ENCODE peak calls at places on chromosomes 7 and 10, in five cellular contexts. P is RWPE1, S is dorsolateral prefrontal cortex, B is tibial artery, H is heart right ventricle. O is an unnamed sample.

GRCh38 chr10:30818010-30818660 is 188.6 kb upstream of the LYZL2 start:
- DNase-seq in B (peak), H (peak), P (no peak), S (no peak), O (peak)

GRCh38 chr10:89470628-89471027 is 56.3 kb downstream of the IFIT5 start:
- DNase-seq in S (no peak), B (no peak), P (no peak), H (no peak), O (no peak)

GRCh38 chr10:79071535-79071923 is 2.8 kb downstream of the ZMIZ1 start:
- DNase-seq in S (no peak), P (no peak), H (no peak), B (no peak), O (no peak)

GRCh38 chr7:80134105-80134535 is 511 bp upstream of the GNAI1 start:
- DNase-seq in P (no peak), B (no peak), S (no peak), H (peak), O (no peak)

GRCh38 chr7:4237296-4238235 is 444.5 kb upstream of the FOXK1 start:
- DNase-seq in P (no peak), S (no peak), B (no peak), H (no peak), O (no peak)

GRCh38 chr7:28296571-28297483 is 115.5 kb upstream of the CREB5 start:
- DNase-seq in H (no peak), P (no peak), B (no peak), S (no peak), O (no peak)

GRCh38 chr10:133117688-133118071 is 30.0 kb downstream of the ADGRA1 start:
- DNase-seq in H (peak), P (no peak), S (no peak), B (no peak), O (peak)

GRCh38 chr10:132708936-132709335 is 77.0 kb downstream of the NKX6-2 start:
- DNase-seq in S (no peak), P (no peak), H (no peak), B (peak), O (peak)

GRCh38 chr7:25722856-25723255 is 429.1 kb upstream of the NFE2L3 start:
- DNase-seq in H (no peak), P (no peak), S (no peak), B (no peak), O (no peak)

GRCh38 chr10:50025627-50026026 is 37.4 kb downstream of the AGAP6 start:
- DNase-seq in H (no peak), S (no peak), P (no peak), B (no peak), O (no peak)

GRCh38 chr10:117339569-117339968 is 35.7 kb downstream of the PDZD8 start:
- DNase-seq in P (peak), S (no peak), B (no peak), H (no peak), O (no peak)

GRCh38 chr7:122258971-122259370 is 45.6 kb downstream of the FEZF1 start:
- DNase-seq in B (no peak), S (no peak), H (no peak), P (no peak), O (no peak)

GRCh38 chr10:11685787-11686218 is 56.4 kb upstream of the ECHDC3 start:
- DNase-seq in S (no peak), H (peak), B (peak), P (peak), O (peak)

GRCh38 chr7:54704851-54705250 is 54.2 kb downstream of the SEC61G start:
- DNase-seq in P (no peak), B (no peak), S (no peak), H (no peak), O (no peak)

GRCh38 chr7:5686131-5686530 is 95.3 kb downstream of the RNF216 start:
- DNase-seq in P (no peak), H (no peak), S (no peak), B (no peak), O (no peak)

GRCh38 chr10:116398224-116398623 is 29.4 kb upstream of the PNLIPRP3 start:
- DNase-seq in B (no peak), H (no peak), P (no peak), S (no peak), O (no peak)

GRCh38 chr10:96418582-96418981 is 59.8 kb upstream of the OPALIN start:
- DNase-seq in S (no peak), H (no peak), B (no peak), P (no peak), O (no peak)

GRCh38 chr10:116626815-116627214 is 6.1 kb downstream of the PNLIPRP2 start:
- DNase-seq in S (no peak), H (no peak), P (no peak), B (no peak), O (no peak)

GRCh38 chr7:12685550-12685949 is 1.9 kb upstream of the ARL4A start:
- DNase-seq in H (peak), S (peak), P (no peak), B (no peak), O (no peak)

GRCh38 chr7:47482013-47482761 is 99.7 kb downstream of the TNS3 start:
- DNase-seq in B (peak), P (peak), S (no peak), H (peak), O (peak)

GRCh38 chr7:79927116-79927515 is 207.5 kb upstream of the GNAI1 start:
- DNase-seq in S (no peak), B (no peak), H (no peak), P (no peak), O (no peak)

GRCh38 chr10:76523798-76524231 is 1092.4 kb downstream of the LRMDA start:
- DNase-seq in S (no peak), P (no peak), B (no peak), H (no peak), O (no peak)

DNA sequence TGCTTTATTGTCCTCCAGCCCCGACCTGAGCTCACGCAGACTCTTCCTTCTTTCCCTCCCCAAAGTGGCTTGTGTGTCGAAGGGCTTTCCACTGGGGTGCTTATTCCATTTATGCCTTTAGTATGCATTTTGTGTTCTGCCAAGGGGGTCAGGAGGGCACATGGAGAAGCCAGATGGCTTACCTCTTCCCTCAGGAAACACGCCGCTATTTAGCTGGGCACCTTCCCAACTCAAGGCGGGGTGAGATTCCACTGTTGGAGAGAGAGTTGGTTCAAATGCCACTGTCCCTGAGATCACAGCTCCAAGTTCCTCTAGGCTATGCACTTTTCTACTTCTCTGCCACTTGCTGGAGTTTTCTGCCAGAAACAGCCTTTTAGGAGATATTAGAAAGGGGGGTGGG is 1091.8 kb downstream of the LRMDA start:
- DNase-seq in P (no peak), B (no peak), H (peak), S (no peak), O (no peak)
- H3K27ac ChIP-seq in P (no peak), B (peak), H (no peak), S (peak), O (no peak)

GRCh38 chr7:124723012-124723411 is 42.6 kb downstream of the GPR37 start:
- DNase-seq in S (no peak), B (no peak), P (peak), H (no peak), O (no peak)
- H3K27ac ChIP-seq in S (peak), B (no peak), P (no peak), H (no peak), O (no peak)

DNA sequence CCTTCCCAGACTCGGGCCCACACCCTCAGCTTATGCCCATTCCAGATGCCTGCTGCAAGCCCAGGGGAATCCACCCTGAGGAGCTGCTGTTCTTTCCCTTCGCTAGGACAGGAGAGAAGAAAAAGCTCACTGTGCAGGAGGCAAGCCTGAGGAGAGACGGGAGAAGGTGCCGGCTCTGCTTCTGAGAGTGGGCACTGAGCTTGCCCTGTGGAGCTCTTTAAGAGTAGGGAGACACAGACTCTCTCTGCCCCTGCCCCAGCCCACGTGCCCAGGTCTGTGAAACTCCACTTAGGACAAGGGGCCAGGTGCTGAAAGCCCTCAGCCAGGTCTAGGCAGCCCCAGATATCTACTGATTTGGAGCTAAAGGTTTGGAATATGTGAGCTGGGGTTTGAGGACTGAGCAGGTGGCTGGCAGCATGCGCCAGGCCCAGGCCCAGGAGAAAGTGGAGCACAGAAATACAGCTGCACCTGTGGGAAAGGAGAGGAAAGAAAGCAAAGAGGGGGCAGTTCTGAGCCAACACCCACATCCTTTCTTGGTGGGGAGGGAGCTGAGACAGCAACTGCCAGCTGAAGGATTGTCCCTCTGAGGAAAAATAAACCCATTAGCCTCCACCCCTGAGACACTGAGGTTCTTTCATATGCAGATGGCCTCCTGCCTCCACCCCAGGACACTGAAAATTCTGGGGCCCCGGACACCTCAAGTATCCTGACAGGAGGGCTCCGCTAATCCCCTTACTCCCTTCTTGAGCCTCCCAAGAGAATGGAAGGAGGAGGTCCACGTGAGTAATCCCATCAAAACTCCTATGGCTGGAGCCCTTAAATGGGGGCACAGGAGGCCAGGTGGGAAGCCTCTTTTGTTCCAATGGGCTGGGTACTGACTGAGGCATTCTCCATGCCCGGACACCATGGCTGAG is 7.3 kb downstream of the POLL start:
- DNase-seq in S (no peak), B (no peak), H (no peak), P (no peak), O (peak)
- H3K27ac ChIP-seq in S (no peak), B (no peak), H (no peak), P (no peak), O (no peak)

GRCh38 chr10:3980660-3981059 is 195.7 kb upstream of the KLF6 start:
- DNase-seq in B (no peak), P (no peak), S (no peak), H (no peak), O (no peak)

GRCh38 chr10:3986407-3987141 is 201.6 kb upstream of the KLF6 start:
- DNase-seq in B (no peak), H (no peak), P (no peak), S (no peak), O (no peak)

GRCh38 chr10:3980139-3980538 is 195.1 kb upstream of the KLF6 start:
- DNase-seq in H (no peak), P (no peak), B (no peak), S (no peak), O (no peak)

GRCh38 chr10:3981300-3981699 is 196.3 kb upstream of the KLF6 start:
- DNase-seq in S (no peak), P (no peak), B (no peak), H (no peak), O (no peak)

DNA sequence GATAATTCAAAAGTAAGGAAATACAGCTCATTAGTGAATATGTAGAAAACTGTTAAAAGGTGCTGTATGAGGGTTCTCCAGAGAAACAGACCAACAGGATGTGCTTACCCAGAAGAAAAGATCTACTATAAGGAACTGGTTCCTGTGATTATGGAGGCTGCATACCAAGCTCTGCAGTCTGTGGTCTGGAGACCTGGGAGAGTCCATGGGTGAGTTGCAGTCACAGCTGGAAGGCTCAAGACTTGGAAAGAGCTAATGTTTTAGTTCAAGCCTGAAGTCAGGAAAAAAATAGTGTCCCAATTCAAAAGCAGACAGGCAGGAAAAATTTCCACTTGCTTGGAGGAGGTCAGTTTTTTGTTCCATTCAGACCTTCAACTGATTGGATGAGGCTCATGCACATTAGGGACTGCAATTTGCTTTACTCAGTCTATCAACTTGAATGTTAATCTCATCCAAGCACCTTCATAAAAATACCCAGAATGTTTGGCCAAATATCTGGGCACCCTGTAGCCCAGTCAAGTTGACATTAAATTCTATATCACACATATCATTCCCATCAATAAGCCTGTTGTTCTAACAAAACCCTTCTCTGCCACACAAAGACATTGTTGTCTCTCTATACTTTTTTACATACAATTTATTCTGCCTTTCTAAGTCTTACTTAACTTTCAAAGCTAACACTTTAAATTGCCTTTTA is 197.9 kb upstream of the KLF6 start:
- DNase-seq in H (no peak), B (no peak), S (no peak), P (no peak), O (no peak)
- H3K27ac ChIP-seq in H (no peak), B (no peak), S (no peak), P (no peak), O (no peak)

DNA sequence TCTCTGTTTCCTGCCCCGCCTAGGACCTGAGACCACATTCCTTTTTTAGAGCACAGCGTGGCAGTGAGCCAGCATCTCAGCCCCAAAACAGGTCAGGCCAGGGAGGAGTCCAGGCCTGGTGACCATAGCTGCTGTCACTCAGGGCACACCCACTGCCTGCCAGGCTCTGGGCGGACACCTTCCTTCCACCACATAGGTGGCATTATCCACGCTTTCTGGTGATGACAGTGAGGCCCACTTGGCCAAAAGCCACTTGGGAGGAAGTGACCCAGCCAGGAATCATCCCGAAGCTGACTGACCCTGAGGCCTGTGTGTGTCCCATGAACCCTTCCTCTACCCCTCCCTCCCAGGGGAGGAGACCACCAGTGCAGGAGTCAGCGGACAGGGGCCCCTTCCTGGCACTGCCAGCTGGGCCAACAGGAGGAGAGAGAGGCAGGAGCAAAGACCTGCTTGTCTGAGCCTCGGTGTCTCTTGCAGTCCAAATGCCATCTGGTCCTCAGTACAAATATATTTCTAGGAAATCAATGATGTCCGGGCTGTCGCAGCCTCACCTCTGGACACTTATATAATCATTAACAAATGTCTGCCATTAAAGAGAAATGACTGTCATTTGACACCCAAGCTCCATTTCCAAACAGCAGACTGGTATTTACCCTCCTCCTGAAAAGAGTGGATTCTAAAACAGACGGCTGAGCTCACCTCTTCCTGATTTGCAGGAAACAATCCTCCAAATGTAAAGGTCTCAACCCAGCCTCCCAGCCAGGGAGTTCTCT is 63.0 kb downstream of the ABRAXAS2 start:
- DNase-seq in H (peak), B (no peak), P (peak), S (no peak), O (peak)
- H3K27ac ChIP-seq in H (peak), B (no peak), P (no peak), S (no peak), O (no peak)

DNA sequence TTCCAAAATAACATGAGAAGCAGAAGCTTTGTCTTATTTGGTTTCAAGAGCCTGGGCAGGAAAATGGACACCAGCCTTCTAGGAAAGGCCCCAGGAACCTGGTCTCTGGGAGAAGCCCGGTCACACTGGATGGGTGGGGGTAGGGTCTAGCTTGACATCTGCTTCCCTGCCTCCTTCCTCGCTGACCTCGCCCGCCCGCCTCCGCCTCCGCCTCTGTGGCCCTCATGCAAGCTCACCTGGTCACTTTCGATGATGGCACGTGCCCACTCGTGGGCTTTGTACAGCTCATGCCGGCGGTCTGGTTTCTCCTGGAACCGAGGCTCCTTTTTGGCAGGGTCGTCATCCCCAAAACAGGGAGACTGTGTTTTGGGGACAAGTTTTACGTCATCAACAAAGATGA is 63.4 kb downstream of the SCRN1 start:
- DNase-seq in B (no peak), P (no peak), S (no peak), H (no peak), O (no peak)
- H3K27ac ChIP-seq in B (no peak), P (no peak), S (peak), H (no peak), O (no peak)

GRCh38 chr7:138125119-138125518 is 48.9 kb downstream of the AKR1D1 start:
- DNase-seq in B (no peak), S (no peak), H (no peak), P (peak), O (no peak)
- H3K27ac ChIP-seq in B (no peak), S (no peak), H (no peak), P (no peak), O (no peak)

DNA sequence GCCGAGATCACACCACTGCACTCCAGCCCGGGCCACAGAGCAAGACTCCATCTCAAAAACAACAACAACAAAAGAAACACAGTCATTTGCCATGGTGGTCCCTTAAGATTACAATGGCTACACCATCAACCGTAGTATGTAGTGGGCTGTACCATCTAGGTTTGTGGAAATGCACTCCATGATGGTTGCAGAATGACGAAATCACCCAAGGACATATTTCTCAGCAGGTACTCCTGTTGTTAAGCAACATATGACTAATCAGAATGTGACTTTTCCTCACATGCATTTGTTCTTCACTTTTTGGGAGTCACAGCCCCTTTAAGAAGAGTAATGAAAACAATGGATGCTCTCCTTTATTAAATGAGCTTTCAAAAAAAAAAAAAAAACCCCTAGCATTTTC is 11.0 kb downstream of the SVIL start:
- DNase-seq in S (no peak), B (no peak), P (peak), H (no peak), O (no peak)
- H3K27ac ChIP-seq in S (no peak), B (peak), P (peak), H (no peak), O (no peak)

DNA sequence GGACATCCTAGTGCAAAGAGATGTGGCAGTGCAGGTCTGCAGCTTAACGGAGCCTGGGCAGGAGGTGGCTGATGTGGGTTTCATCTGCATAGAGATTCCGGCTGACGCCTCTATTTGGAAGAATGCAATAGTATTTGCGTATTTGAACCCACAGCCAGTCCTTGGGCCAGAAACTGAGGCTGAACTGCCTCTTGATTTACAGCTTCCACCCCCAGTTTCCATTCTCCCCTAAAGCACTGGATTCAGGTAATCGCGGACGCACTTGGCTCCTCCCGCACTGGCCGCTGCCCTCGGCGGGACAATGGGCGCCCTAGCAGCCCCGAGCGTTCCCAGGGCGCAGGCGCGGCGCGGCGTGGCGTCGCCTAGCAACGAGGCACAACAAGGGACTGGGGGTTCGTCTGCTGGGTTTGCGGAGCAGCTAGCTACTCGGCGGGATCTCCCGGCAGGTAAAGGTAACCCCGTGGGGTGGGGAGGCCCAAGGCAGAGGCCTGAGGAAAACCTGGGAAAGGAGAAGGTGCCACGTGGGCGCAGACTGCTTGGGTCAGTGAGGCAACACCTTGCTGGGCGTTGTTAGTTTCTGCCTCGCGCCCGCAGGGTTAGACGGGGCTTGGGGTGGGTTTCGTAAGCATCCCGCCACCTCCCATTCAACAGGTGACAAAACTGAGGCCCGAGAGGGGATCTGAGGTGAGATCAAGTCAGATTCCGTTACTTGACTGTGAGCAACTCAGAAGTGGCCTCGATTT is at the start of gene ARMC3:
- DNase-seq in P (peak), B (no peak), H (peak), S (peak), O (peak)
- H3K27ac ChIP-seq in P (no peak), B (no peak), H (no peak), S (peak), O (no peak)

O was measured in kidney.